ENCODE peak calls at places on chromosomes 16 and 17, in seven cellular contexts. P, T, R, K, Y, J and S are unnamed samples.

GRCh38 chr17:29331330-29331729 is 37.4 kb upstream of the NUFIP2 start:
- DNase-seq in P (no peak), T (no peak), R (no peak), K (no peak), Y (no peak), J (peak), S (no peak)

GRCh38 chr17:9900744-9901143 is 4.3 kb downstream of the RCVRN start:
- DNase-seq in P (no peak), T (no peak), R (no peak), K (no peak), Y (no peak), J (no peak), S (peak)

GRCh38 chr16:3842994-3843393 is 37.5 kb downstream of the CREBBP start:
- DNase-seq in P (no peak), T (no peak), R (no peak), K (no peak), Y (no peak), J (no peak), S (no peak)

GRCh38 chr16:4611337-4612023 is 3.2 kb downstream of the UBALD1 start:
- DNase-seq in P (no peak), T (no peak), R (no peak), K (no peak), Y (no peak), J (no peak), S (no peak)

GRCh38 chr16:3214904-3215600 is 19.9 kb downstream of the ZNF200 start:
- DNase-seq in P (no peak), T (no peak), R (no peak), K (peak), Y (no peak), J (no peak), S (no peak)

GRCh38 chr17:81993726-81994592 is 16.5 kb downstream of the ASPSCR1 start:
- DNase-seq in P (no peak), T (no peak), R (no peak), K (no peak), Y (peak), J (no peak), S (no peak)

GRCh38 chr16:89700649-89701424 is 668 bp downstream of the SPATA2L start:
- DNase-seq in P (no peak), T (peak), R (peak), K (no peak), Y (peak), J (peak), S (no peak)

GRCh38 chr16:2086812-2087425 is 39.1 kb downstream of the TSC2 start:
- DNase-seq in P (no peak), T (no peak), R (no peak), K (no peak), Y (no peak), J (no peak), S (no peak)

GRCh38 chr17:10754861-10755591 is 25.2 kb upstream of the TMEM220 start:
- DNase-seq in P (no peak), T (no peak), R (no peak), K (no peak), Y (no peak), J (peak), S (no peak)

GRCh38 chr16:11405331-11406176 is 60.3 kb downstream of the RMI2 start:
- DNase-seq in P (no peak), T (no peak), R (no peak), K (peak), Y (peak), J (no peak), S (no peak)

GRCh38 chr16:30558789-30559377 is 709 bp upstream of the ZNF764 start:
- DNase-seq in P (no peak), T (no peak), R (no peak), K (no peak), Y (no peak), J (no peak), S (no peak)

GRCh38 chr17:78716814-78717393 is 65.2 kb downstream of the CYTH1 start:
- DNase-seq in P (peak), T (peak), R (no peak), K (no peak), Y (peak), J (no peak), S (peak)

GRCh38 chr17:57881143-57881542 is 31.3 kb upstream of the MRPS23 start:
- DNase-seq in P (no peak), T (no peak), R (no peak), K (no peak), Y (no peak), J (no peak), S (no peak)

GRCh38 chr16:49441366-49441780 is 67.8 kb downstream of the C16orf78 start:
- DNase-seq in P (no peak), T (no peak), R (peak), K (peak), Y (peak), J (no peak), S (no peak)

GRCh38 chr16:3434373-3434772 is 8.9 kb downstream of the ZNF597 start:
- DNase-seq in P (no peak), T (no peak), R (no peak), K (no peak), Y (no peak), J (no peak), S (no peak)

GRCh38 chr17:31724026-31724425 is 135.0 kb downstream of the COPRS start:
- DNase-seq in P (no peak), T (no peak), R (no peak), K (no peak), Y (no peak), J (peak), S (no peak)

GRCh38 chr17:57544834-57545463 is 200.2 kb downstream of the CCDC182 start:
- DNase-seq in P (no peak), T (no peak), R (no peak), K (no peak), Y (no peak), J (no peak), S (no peak)

GRCh38 chr17:78269893-78270490 is 38.6 kb downstream of the TMEM235 start:
- DNase-seq in P (no peak), T (no peak), R (no peak), K (no peak), Y (no peak), J (no peak), S (no peak)

GRCh38 chr16:26667271-26667703 is 399.4 kb upstream of the C16orf82 start:
- DNase-seq in P (no peak), T (no peak), R (no peak), K (no peak), Y (peak), J (no peak), S (no peak)

GRCh38 chr17:70074991-70075390 is at the start of gene KCNJ16:
- DNase-seq in P (no peak), T (no peak), R (no peak), K (no peak), Y (no peak), J (no peak), S (no peak)

GRCh38 chr16:4888428-4889135 is 41.3 kb downstream of the UBN1 start:
- DNase-seq in P (no peak), T (no peak), R (no peak), K (no peak), Y (no peak), J (no peak), S (no peak)

GRCh38 chr17:66191607-66192377 is at the start of gene CEP112:
- DNase-seq in P (peak), T (peak), R (peak), K (peak), Y (peak), J (no peak), S (peak)

GRCh38 chr16:89122322-89122831 is 28.7 kb downstream of the ACSF3 start:
- DNase-seq in P (no peak), T (no peak), R (no peak), K (no peak), Y (peak), J (no peak), S (peak)

GRCh38 chr17:81383504-81384421 is 11.5 kb upstream of the BAHCC1 start:
- DNase-seq in P (no peak), T (no peak), R (no peak), K (no peak), Y (no peak), J (no peak), S (no peak)

GRCh38 chr17:79082311-79083190 is 7.9 kb downstream of the ENGASE start:
- DNase-seq in P (no peak), T (peak), R (peak), K (peak), Y (peak), J (no peak), S (peak)

GRCh38 chr16:1363501-1364041 is 11.8 kb downstream of the GNPTG start:
- DNase-seq in P (no peak), T (peak), R (peak), K (peak), Y (peak), J (no peak), S (peak)

GRCh38 chr17:412211-413015 is 59.8 kb upstream of the RPH3AL start:
- DNase-seq in P (no peak), T (peak), R (peak), K (peak), Y (peak), J (no peak), S (peak)

GRCh38 chr17:17506893-17507464 is 10.8 kb upstream of the RASD1 start:
- DNase-seq in P (peak), T (no peak), R (no peak), K (no peak), Y (peak), J (no peak), S (no peak)

GRCh38 chr16:57991551-57992059 is 8.9 kb downstream of the ZNF319 start:
- DNase-seq in P (no peak), T (no peak), R (no peak), K (no peak), Y (peak), J (no peak), S (no peak)

GRCh38 chr16:68700120-68700519 is 37.0 kb upstream of the CDH1 start:
- DNase-seq in P (no peak), T (no peak), R (no peak), K (no peak), Y (no peak), J (no peak), S (no peak)

GRCh38 chr16:64981568-64982281 is 140.1 kb downstream of the CDH11 start:
- DNase-seq in P (no peak), T (no peak), R (no peak), K (no peak), Y (no peak), J (no peak), S (no peak)

GRCh38 chr16:8581923-8582580 is 8.3 kb downstream of the TMEM114 start:
- DNase-seq in P (no peak), T (no peak), R (no peak), K (no peak), Y (no peak), J (no peak), S (no peak)

GRCh38 chr17:50684612-50685333 is 22.9 kb downstream of the ANKRD40 start:
- DNase-seq in P (no peak), T (peak), R (no peak), K (no peak), Y (no peak), J (peak), S (no peak)

GRCh38 chr17:17500999-17501605 is 4.9 kb upstream of the RASD1 start:
- DNase-seq in P (no peak), T (no peak), R (no peak), K (peak), Y (no peak), J (no peak), S (no peak)

GRCh38 chr16:65201446-65202010 is 79.7 kb upstream of the CDH11 start:
- DNase-seq in P (no peak), T (no peak), R (no peak), K (no peak), Y (no peak), J (no peak), S (no peak)

GRCh38 chr16:57093845-57094564 is 1.6 kb downstream of the CPNE2 start:
- DNase-seq in P (no peak), T (peak), R (no peak), K (no peak), Y (no peak), J (no peak), S (no peak)